ENCODE peak calls at places on chromosome 11, in six cellular contexts. I is DND-41; L is colonic mucosa; B is thoracic aorta; D is CD8-positive, alpha-beta T cell; V is NT2/D1. E is an unnamed sample. For H3K36me3, the result is how much of the 10 kb centered on the place peaks cover.

GRCh38 chr11:67641302-67642147 is 2.0 kb upstream of the TBX10 start:
- DNase-seq in I (no peak), L (peak), B (no peak), D (no peak), V (no peak), E (peak)

GRCh38 chr11:88454881-88455280 is 117.3 kb upstream of the CTSC start:
- DNase-seq in I (no peak), L (no peak), B (no peak), D (no peak), V (no peak), E (no peak)

GRCh38 chr11:64237484-64237951 is 3.1 kb downstream of the VEGFB start:
- DNase-seq in I (no peak), L (peak), B (no peak), D (no peak), V (no peak), E (peak)

GRCh38 chr11:69488543-69488940 is 7.1 kb downstream of the LINC01488 start:
- DNase-seq in I (no peak), L (no peak), B (no peak), D (no peak), V (no peak), E (peak)

GRCh38 chr11:37947816-37948215 is 1349.8 kb upstream of the RAG2 start:
- DNase-seq in I (no peak), L (no peak), B (no peak), D (no peak), V (no peak), E (no peak)

GRCh38 chr11:59207988-59208432 is 4.7 kb downstream of the MPEG1 start:
- DNase-seq in I (peak), L (no peak), B (no peak), D (peak), V (peak), E (peak)

GRCh38 chr11:75534291-75535038 is 8.7 kb upstream of the GDPD5 start:
- DNase-seq in I (no peak), L (peak), B (no peak), D (no peak), V (no peak), E (no peak)

GRCh38 chr11:119714189-119714588 is 14.8 kb downstream of the NECTIN1 start:
- DNase-seq in I (no peak), L (no peak), B (no peak), D (no peak), V (no peak), E (no peak)

GRCh38 chr11:2708757-2709281 is 9.0 kb upstream of the KCNQ1OT1 start:
- DNase-seq in I (no peak), L (no peak), B (no peak), D (no peak), V (no peak), E (no peak)

GRCh38 chr11:15282754-15283153 is 168.0 kb downstream of the INSC start:
- DNase-seq in I (no peak), L (no peak), B (no peak), D (no peak), V (no peak), E (no peak)

GRCh38 chr11:46290598-46291309 is 13.3 kb downstream of the CREB3L1 start:
- DNase-seq in I (peak), L (peak), B (no peak), D (no peak), V (peak), E (peak)

GRCh38 chr11:94281321-94281720 is 23.1 kb upstream of the IZUMO1R start:
- DNase-seq in I (no peak), L (no peak), B (no peak), D (no peak), V (no peak), E (no peak)

GRCh38 chr11:47986742-47987141 is 6.4 kb downstream of the PTPRJ start:
- DNase-seq in I (no peak), L (no peak), B (no peak), D (no peak), V (no peak), E (no peak)

GRCh38 chr11:122754553-122755322 is 83.6 kb upstream of the CRTAM start:
- DNase-seq in I (peak), L (no peak), B (no peak), D (peak), V (peak), E (no peak)

GRCh38 chr11:123434262-123434661 is 4.2 kb downstream of the GRAMD1B start:
- DNase-seq in I (peak), L (no peak), B (no peak), D (no peak), V (no peak), E (no peak)

GRCh38 chr11:82883853-82884252 is 16.4 kb downstream of the PRCP start:
- DNase-seq in I (no peak), L (no peak), B (no peak), D (no peak), V (no peak), E (no peak)

DNA sequence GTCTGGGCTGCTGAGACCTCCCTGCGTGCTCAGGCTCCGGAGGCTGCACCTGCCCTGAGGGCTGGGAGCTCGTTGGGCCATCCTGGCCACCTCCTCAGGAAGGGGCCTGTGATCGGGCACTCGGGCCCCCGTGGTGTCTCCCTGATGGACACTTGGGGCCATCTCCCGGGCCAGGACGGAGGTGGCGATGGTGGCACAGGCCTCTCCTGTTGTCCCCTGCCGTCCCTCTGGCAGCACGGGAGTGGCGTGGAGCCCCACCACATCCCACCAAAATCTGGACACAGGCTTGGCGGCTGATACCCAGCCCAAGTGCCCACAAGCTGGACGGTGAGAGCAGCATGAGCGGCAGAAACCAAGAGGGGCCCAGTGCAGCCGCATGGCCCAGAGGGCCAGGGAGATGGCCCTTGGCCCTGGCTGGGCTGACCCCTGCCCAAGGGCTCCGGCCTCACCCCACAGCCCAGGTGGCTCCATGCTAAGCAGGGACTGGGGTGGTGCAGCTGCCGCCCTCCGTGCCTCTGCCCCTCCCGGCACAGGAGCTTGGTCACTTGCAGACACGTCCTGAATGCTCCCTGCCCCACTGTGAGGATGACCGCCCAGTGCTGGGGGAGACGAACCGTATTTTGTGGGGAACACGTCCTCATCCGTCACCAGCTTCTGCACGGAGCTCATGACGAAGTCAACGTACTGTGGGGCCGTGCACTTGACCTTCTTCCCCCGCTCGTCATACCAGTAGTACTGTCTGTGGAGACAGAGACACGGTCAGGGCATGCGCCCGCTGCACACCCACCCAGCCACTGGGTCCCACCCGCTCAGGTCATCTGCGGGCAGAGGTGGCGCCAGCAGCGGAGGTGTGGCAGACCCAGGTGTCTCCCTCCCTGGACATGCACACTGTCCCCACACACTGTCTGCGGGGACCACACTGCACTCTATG is 15.6 kb downstream of the MOB2 start:
- DNase-seq in I (no peak), L (no peak), B (no peak), D (no peak), V (no peak), E (no peak)
- H3K36me3 ChIP-seq in I (half or more), L (under half), B (half or more), D (under half), V (under half), E (under half)

GRCh38 chr11:65607614-65608426 is 6.2 kb downstream of the MAP3K11 start:
- DNase-seq in I (no peak), L (no peak), B (no peak), D (no peak), V (no peak), E (no peak)
- H3K36me3 ChIP-seq in I (half or more), L (under half), B (under half), D (under half), V (half or more), E (half or more)

GRCh38 chr11:124638500-124638899 is 15.8 kb downstream of the TBRG1 start:
- DNase-seq in I (no peak), L (no peak), B (no peak), D (no peak), V (no peak), E (no peak)

GRCh38 chr11:124627546-124627945 is 4.9 kb downstream of the TBRG1 start:
- DNase-seq in I (no peak), L (no peak), B (no peak), D (no peak), V (no peak), E (no peak)

GRCh38 chr11:124629961-124630360 is 7.3 kb downstream of the TBRG1 start:
- DNase-seq in I (no peak), L (no peak), B (no peak), D (no peak), V (no peak), E (no peak)

GRCh38 chr11:124633355-124633754 is 10.7 kb downstream of the TBRG1 start:
- DNase-seq in I (no peak), L (no peak), B (no peak), D (no peak), V (no peak), E (no peak)
- H3K36me3 ChIP-seq in I (half or more), L (under half), B (under half), D (under half), V (half or more), E (half or more)

GRCh38 chr11:36763187-36763586 is 165.2 kb upstream of the RAG2 start:
- DNase-seq in I (no peak), L (no peak), B (no peak), D (no peak), V (no peak), E (no peak)
- H3K36me3 ChIP-seq in I (under half), L (under half), B (under half), D (under half), V (under half), E (under half)

DNA sequence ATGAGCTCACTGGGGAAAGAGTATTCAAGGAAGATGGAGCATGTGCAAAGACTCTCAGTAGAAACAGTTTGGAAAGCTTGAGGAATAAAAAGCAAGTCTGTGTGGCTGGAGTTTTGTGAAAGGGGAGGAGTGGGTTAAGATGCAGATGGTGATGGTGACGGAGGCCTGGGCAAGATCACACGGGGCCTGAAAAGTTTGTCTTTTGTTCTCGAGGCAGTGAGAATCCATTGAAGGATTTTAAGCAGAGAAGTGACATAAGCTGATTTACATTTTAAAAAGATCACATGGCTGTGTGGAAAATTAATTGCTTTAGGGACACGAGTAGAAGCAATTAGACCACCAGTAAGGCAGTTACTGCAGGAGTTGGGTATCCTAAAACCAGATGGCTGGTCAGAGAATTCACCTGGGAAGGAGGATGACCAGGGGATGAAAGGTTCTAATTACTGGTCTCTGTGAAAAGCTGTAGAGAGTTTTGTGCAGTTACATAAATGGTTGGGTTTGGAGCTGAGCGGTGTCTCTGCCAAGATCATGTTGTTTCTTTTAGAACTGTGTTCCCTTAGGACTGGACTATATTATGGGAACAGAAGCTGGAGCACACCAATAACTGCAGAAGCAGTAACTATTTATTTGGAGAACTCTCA is 7.1 kb downstream of the RRP8 start:
- DNase-seq in I (no peak), L (no peak), B (no peak), D (no peak), V (no peak), E (no peak)
- H3K36me3 ChIP-seq in I (half or more), L (under half), B (under half), D (half or more), V (half or more), E (under half)

E was measured in upper lobe of left lung.